ENCODE peak calls at places on chromosome 22, in seven cellular contexts. T, L, V, Q, F, Z and J are unnamed samples.

GRCh38 chr22:17581056-17581455 is 17.8 kb downstream of the SLC25A18 start:
- DNase-seq in T (no peak), L (no peak), V (no peak), Q (no peak), F (no peak), Z (no peak), J (no peak)

GRCh38 chr22:47411006-47411405 is 648.6 kb downstream of the TBC1D22A start:
- DNase-seq in T (no peak), L (no peak), V (no peak), Q (no peak), F (no peak), Z (no peak), J (no peak)

GRCh38 chr22:37310075-37310606 is 27.8 kb downstream of the CYTH4 start:
- DNase-seq in T (no peak), L (no peak), V (no peak), Q (no peak), F (no peak), Z (no peak), J (no peak)

GRCh38 chr22:32533265-32534068 is 58.9 kb downstream of the FBXO7 start:
- DNase-seq in T (no peak), L (no peak), V (no peak), Q (no peak), F (no peak), Z (no peak), J (no peak)

GRCh38 chr22:20211997-20212753 is 55.9 kb downstream of the RTN4R start:
- DNase-seq in T (peak; percentile 64), L (no peak), V (no peak), Q (no peak), F (peak; percentile 57), Z (peak; percentile 89), J (peak; percentile 77)

GRCh38 chr22:28817919-28818859 is 17.8 kb upstream of the XBP1 start:
- DNase-seq in T (no peak), L (no peak), V (no peak), Q (peak; percentile 79), F (peak; percentile 66), Z (peak; percentile 89), J (peak; percentile 60)

GRCh38 chr22:36197601-36198146 is 3.9 kb downstream of the APOL4 start:
- DNase-seq in T (no peak), L (no peak), V (peak; percentile 38), Q (no peak), F (no peak), Z (no peak), J (no peak)

GRCh38 chr22:49182416-49182815 is 645.3 kb downstream of the BRD1 start:
- DNase-seq in T (no peak), L (no peak), V (no peak), Q (no peak), F (no peak), Z (no peak), J (no peak)

GRCh38 chr22:36328635-36329216 is 59.0 kb downstream of the MYH9 start:
- DNase-seq in T (peak; percentile 67), L (peak; percentile 68), V (no peak), Q (no peak), F (peak; percentile 56), Z (peak; percentile 61), J (peak; percentile 94)

GRCh38 chr22:44361391-44362126 is 48.8 kb upstream of the SHISAL1 start:
- DNase-seq in T (peak; percentile 31), L (peak; percentile 18), V (no peak), Q (no peak), F (no peak), Z (no peak), J (peak; percentile 63)

GRCh38 chr22:27435839-27436581 is 365.5 kb downstream of the MN1 start:
- DNase-seq in T (peak; percentile 64), L (no peak), V (no peak), Q (no peak), F (peak; percentile 25), Z (no peak), J (peak; percentile 88)

GRCh38 chr22:25021409-25021808 is 68.9 kb downstream of the KIAA1671 start:
- DNase-seq in T (no peak), L (no peak), V (no peak), Q (no peak), F (no peak), Z (no peak), J (no peak)

GRCh38 chr22:25016311-25016710 is 63.8 kb downstream of the KIAA1671 start:
- DNase-seq in T (no peak), L (no peak), V (no peak), Q (no peak), F (no peak), Z (no peak), J (no peak)

GRCh38 chr22:25019427-25020184 is 67.1 kb downstream of the KIAA1671 start:
- DNase-seq in T (no peak), L (no peak), V (no peak), Q (no peak), F (no peak), Z (no peak), J (no peak)

GRCh38 chr22:25014896-25015755 is 62.6 kb downstream of the KIAA1671 start:
- DNase-seq in T (no peak), L (no peak), V (no peak), Q (no peak), F (no peak), Z (no peak), J (no peak)

DNA sequence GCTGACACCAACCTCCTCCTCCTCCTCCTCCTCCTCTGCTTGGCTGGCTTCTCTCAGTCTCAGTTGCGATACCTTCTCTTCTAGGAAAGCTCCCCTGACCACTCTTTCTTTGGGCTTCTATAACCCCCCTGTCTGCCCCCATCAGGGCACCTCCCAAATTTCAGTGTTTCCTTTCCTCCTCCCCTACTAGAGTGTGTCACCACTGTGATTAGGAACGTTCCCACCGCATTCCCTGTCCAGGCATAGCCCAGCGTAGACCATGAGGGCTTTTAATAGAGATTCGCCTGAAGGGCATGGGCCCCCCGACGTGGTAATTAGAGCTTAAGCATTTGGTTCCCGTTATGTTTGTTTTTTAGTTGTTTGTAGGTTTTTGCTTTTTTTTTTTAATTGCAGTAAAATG is 65.5 kb downstream of the KIAA1671 start:
- DNase-seq in T (no peak), L (no peak), V (no peak), Q (no peak), F (no peak), Z (no peak), J (no peak)
- TF ChIP-seq EP300 in T (no peak), L (no peak), V (no peak), Q (no peak), F (no peak), Z (no peak), J (no peak)

GRCh38 chr22:22783505-22783904 is 104.1 kb upstream of the IGLL5 start:
- DNase-seq in T (no peak), L (no peak), V (no peak), Q (no peak), F (no peak), Z (no peak), J (no peak)
- TF ChIP-seq EP300 in T (no peak), L (no peak), V (no peak), Q (no peak), F (no peak), Z (no peak), J (no peak)

GRCh38 chr22:42261266-42261665 is 9.2 kb downstream of the TCF20 start:
- DNase-seq in T (no peak), L (no peak), V (no peak), Q (no peak), F (no peak), Z (no peak), J (no peak)

GRCh38 chr22:42265321-42265720 is 5.1 kb downstream of the TCF20 start:
- DNase-seq in T (no peak), L (no peak), V (no peak), Q (no peak), F (no peak), Z (no peak), J (no peak)

GRCh38 chr22:42258126-42258525 is 12.3 kb downstream of the TCF20 start:
- DNase-seq in T (no peak), L (no peak), V (no peak), Q (no peak), F (no peak), Z (no peak), J (peak; percentile 37)

GRCh38 chr22:42263944-42264343 is 6.5 kb downstream of the TCF20 start:
- DNase-seq in T (no peak), L (no peak), V (no peak), Q (no peak), F (no peak), Z (no peak), J (peak; percentile 20)

DNA sequence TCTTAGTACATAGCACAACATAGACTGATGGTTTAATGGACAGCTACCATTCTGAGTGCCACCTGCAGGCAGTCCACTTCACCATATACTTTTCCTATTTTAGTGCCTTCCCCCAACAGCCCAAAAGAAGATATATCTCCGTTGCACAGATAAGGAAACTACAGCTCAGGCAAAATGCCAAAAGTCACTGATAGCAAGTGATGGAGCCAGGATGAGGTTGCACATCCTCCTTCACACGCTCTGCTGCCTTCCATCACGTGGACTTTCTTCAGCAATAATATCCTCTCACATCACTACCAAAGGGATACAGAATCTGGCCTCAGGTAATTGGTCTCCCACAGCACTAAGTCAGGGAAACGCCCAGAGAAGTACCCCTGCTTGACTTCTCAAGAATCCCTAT is 7.5 kb downstream of the TCF20 start:
- DNase-seq in T (no peak), L (no peak), V (no peak), Q (no peak), F (no peak), Z (no peak), J (peak; percentile 15)
- TF ChIP-seq EP300 in T (no peak), L (no peak), V (no peak), Q (no peak), F (no peak), Z (no peak), J (no peak)

GRCh38 chr22:38414009-38414395 is 41.0 kb downstream of the KCNJ4 start:
- DNase-seq in T (no peak), L (no peak), V (no peak), Q (no peak), F (no peak), Z (no peak), J (peak; percentile 54)

GRCh38 chr22:38416621-38417251 is 38.3 kb downstream of the KCNJ4 start:
- DNase-seq in T (no peak), L (no peak), V (no peak), Q (no peak), F (no peak), Z (peak; percentile 19), J (peak; percentile 43)

GRCh38 chr22:38415046-38415445 is 40.0 kb downstream of the KCNJ4 start:
- DNase-seq in T (no peak), L (no peak), V (no peak), Q (no peak), F (no peak), Z (no peak), J (peak; percentile 55)

GRCh38 chr22:38417252-38418060 is 37.5 kb downstream of the KCNJ4 start:
- DNase-seq in T (no peak), L (no peak), V (no peak), Q (no peak), F (no peak), Z (peak; percentile 17), J (peak; percentile 49)

DNA sequence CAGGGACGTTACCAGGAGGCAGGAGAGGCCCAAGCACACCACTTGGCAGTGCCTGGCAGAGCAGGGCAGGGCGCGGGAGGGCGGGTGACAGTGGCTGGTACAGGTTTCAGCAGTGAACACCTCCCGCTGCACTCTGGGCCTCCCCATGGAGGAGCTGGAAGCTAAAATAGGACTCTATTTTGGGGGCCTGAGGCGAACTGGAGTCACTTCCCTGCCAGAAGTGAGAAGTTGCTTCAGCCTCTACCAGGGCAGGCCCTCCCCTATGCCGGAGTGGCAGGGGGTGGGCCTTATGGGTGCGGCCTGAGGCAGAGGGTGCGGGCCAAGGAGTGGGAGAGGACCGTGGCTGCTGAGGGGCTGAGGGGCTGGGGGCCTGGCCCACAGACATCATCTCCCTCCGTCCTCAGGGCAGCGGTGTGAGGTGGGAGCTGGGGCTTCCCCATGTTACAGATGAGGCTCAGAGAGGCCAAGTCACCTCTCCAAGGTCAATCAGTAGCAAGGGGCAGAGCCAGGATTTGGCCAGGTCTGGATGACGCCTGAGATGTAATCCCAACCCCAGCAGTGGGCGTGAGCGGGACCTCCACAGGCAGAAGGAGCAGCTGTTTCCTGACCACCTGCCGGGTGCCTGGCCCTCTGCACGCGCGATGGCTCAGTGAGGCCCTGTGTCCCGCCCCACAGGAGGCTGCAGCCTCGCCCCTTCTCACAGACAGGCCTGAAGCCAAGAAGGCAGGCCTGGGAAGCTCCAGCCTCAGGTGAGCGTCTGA is 39.3 kb downstream of the KCNJ4 start:
- DNase-seq in T (no peak), L (no peak), V (no peak), Q (no peak), F (no peak), Z (peak; percentile 19), J (peak; percentile 50)
- TF ChIP-seq EP300 in T (no peak), L (no peak), V (no peak), Q (no peak), F (no peak), Z (no peak), J (no peak)